ENCODE peak calls at places on chromosomes 7 and 10, in four cellular contexts. One of them, this sample, is unnamed. For H3K9me3, the result is how much of the 10 kb centered on the place peaks cover.

GRCh38 chr7:54877683-54878082 is 118.7 kb upstream of the SEC61G start:
- DNase-seq in IMR-90: no peak
- DNase-seq in body of pancreas: no peak
- DNase-seq in heart left ventricle: no peak
- DNase-seq in this sample: no peak

GRCh38 chr7:27165655-27166474 is 528 bp upstream of the HOXA9 start:
- DNase-seq in IMR-90: no peak
- DNase-seq in heart left ventricle: peak
- DNase-seq in body of pancreas: no peak
- DNase-seq in this sample: peak

GRCh38 chr10:119412244-119412750 is 130.2 kb downstream of the RGS10 start:
- DNase-seq in body of pancreas: peak
- DNase-seq in IMR-90: peak
- DNase-seq in heart left ventricle: peak
- DNase-seq in this sample: peak

GRCh38 chr10:87915406-87915805 is 52.0 kb downstream of the PTEN start:
- DNase-seq in IMR-90: no peak
- DNase-seq in heart left ventricle: no peak
- DNase-seq in body of pancreas: no peak
- DNase-seq in this sample: no peak

GRCh38 chr7:21030237-21030636 is 243.6 kb upstream of the SP8 start:
- DNase-seq in heart left ventricle: no peak
- DNase-seq in IMR-90: no peak
- DNase-seq in body of pancreas: no peak
- DNase-seq in this sample: no peak

GRCh38 chr10:1454428-1454827 is 282.9 kb downstream of the ADARB2 start:
- DNase-seq in IMR-90: no peak
- DNase-seq in heart left ventricle: no peak
- DNase-seq in body of pancreas: no peak
- DNase-seq in this sample: no peak

GRCh38 chr7:139777948-139778841 is at the start of gene HIPK2:
- DNase-seq in IMR-90: peak
- DNase-seq in body of pancreas: peak
- DNase-seq in heart left ventricle: peak
- DNase-seq in this sample: peak

GRCh38 chr10:94314913-94315545 is 47.7 kb downstream of the NOC3L start:
- DNase-seq in IMR-90: peak
- DNase-seq in body of pancreas: no peak
- DNase-seq in heart left ventricle: no peak
- DNase-seq in this sample: no peak

GRCh38 chr10:132142396-132143161 is 44.2 kb upstream of the DPYSL4 start:
- DNase-seq in body of pancreas: peak
- DNase-seq in heart left ventricle: peak
- DNase-seq in IMR-90: no peak
- DNase-seq in this sample: no peak

GRCh38 chr10:48838830-48839229 is 100.8 kb downstream of the LRRC18 start:
- DNase-seq in IMR-90: no peak
- DNase-seq in body of pancreas: no peak
- DNase-seq in heart left ventricle: no peak
- DNase-seq in this sample: no peak

GRCh38 chr7:10643545-10643944 is 330.1 kb upstream of the PHF14 start:
- DNase-seq in IMR-90: no peak
- DNase-seq in body of pancreas: no peak
- DNase-seq in heart left ventricle: no peak
- DNase-seq in this sample: no peak

GRCh38 chr7:76340617-76341131 is 18.1 kb downstream of the YWHAG start:
- DNase-seq in body of pancreas: no peak
- DNase-seq in IMR-90: peak
- DNase-seq in heart left ventricle: no peak
- DNase-seq in this sample: peak

GRCh38 chr10:81018898-81019890 is 481.5 kb downstream of the SH2D4B start:
- DNase-seq in heart left ventricle: no peak
- DNase-seq in IMR-90: peak
- DNase-seq in body of pancreas: peak
- DNase-seq in this sample: no peak

GRCh38 chr7:151130741-151131157 is 36.7 kb downstream of the GBX1 start:
- DNase-seq in IMR-90: no peak
- DNase-seq in heart left ventricle: peak
- DNase-seq in body of pancreas: no peak
- DNase-seq in this sample: no peak

GRCh38 chr7:107201795-107202450 is 33.1 kb downstream of the HBP1 start:
- DNase-seq in body of pancreas: peak
- DNase-seq in heart left ventricle: peak
- DNase-seq in IMR-90: peak
- DNase-seq in this sample: no peak

GRCh38 chr7:72176875-72177274 is 235.3 kb downstream of the CALN1 start:
- DNase-seq in body of pancreas: no peak
- DNase-seq in heart left ventricle: no peak
- DNase-seq in IMR-90: no peak
- DNase-seq in this sample: no peak

GRCh38 chr10:103765168-103765567 is 90.2 kb downstream of the SH3PXD2A start:
- DNase-seq in heart left ventricle: no peak
- DNase-seq in IMR-90: peak
- DNase-seq in body of pancreas: no peak
- DNase-seq in this sample: no peak

GRCh38 chr7:15874774-15875173 is 188.3 kb upstream of the MEOX2 start:
- DNase-seq in heart left ventricle: no peak
- DNase-seq in body of pancreas: no peak
- DNase-seq in IMR-90: no peak
- DNase-seq in this sample: no peak

GRCh38 chr10:129695671-129696070 is 228.6 kb downstream of the MGMT start:
- DNase-seq in IMR-90: no peak
- DNase-seq in body of pancreas: no peak
- DNase-seq in heart left ventricle: no peak
- DNase-seq in this sample: no peak

GRCh38 chr10:59856104-59856503 is 50.3 kb downstream of the CCDC6 start:
- DNase-seq in body of pancreas: no peak
- DNase-seq in IMR-90: no peak
- DNase-seq in heart left ventricle: no peak
- DNase-seq in this sample: no peak

GRCh38 chr10:91698258-91698657 is 65.4 kb upstream of the PPP1R3C start:
- DNase-seq in IMR-90: no peak
- DNase-seq in heart left ventricle: no peak
- DNase-seq in body of pancreas: no peak
- DNase-seq in this sample: no peak

GRCh38 chr10:122575776-122576175 is 15.2 kb downstream of the DMBT1 start:
- DNase-seq in heart left ventricle: no peak
- DNase-seq in IMR-90: no peak
- DNase-seq in body of pancreas: no peak
- DNase-seq in this sample: no peak

GRCh38 chr10:122571892-122572291 is 11.3 kb downstream of the DMBT1 start:
- DNase-seq in IMR-90: no peak
- DNase-seq in heart left ventricle: no peak
- DNase-seq in body of pancreas: no peak
- DNase-seq in this sample: no peak

GRCh38 chr10:122570920-122571319 is 10.4 kb downstream of the DMBT1 start:
- DNase-seq in heart left ventricle: no peak
- DNase-seq in body of pancreas: no peak
- DNase-seq in IMR-90: no peak
- DNase-seq in this sample: no peak

GRCh38 chr10:122577311-122577885 is 16.8 kb downstream of the DMBT1 start:
- DNase-seq in heart left ventricle: no peak
- DNase-seq in body of pancreas: no peak
- DNase-seq in IMR-90: no peak
- DNase-seq in this sample: no peak

GRCh38 chr10:122576291-122576690 is 15.7 kb downstream of the DMBT1 start:
- DNase-seq in IMR-90: no peak
- DNase-seq in body of pancreas: no peak
- DNase-seq in heart left ventricle: no peak
- DNase-seq in this sample: no peak
- H3K9me3 ChIP-seq in IMR-90: under half
- H3K9me3 ChIP-seq in body of pancreas: under half
- H3K9me3 ChIP-seq in heart left ventricle: under half
- H3K9me3 ChIP-seq in this sample: under half

GRCh38 chr7:130921391-130922180 is 187.6 kb upstream of the KLF14 start:
- DNase-seq in IMR-90: peak
- DNase-seq in body of pancreas: no peak
- DNase-seq in heart left ventricle: peak
- DNase-seq in this sample: peak

GRCh38 chr7:130917669-130918128 is 183.7 kb upstream of the KLF14 start:
- DNase-seq in body of pancreas: no peak
- DNase-seq in heart left ventricle: no peak
- DNase-seq in IMR-90: peak
- DNase-seq in this sample: no peak

GRCh38 chr7:130920122-130920521 is 186.1 kb upstream of the KLF14 start:
- DNase-seq in body of pancreas: no peak
- DNase-seq in heart left ventricle: no peak
- DNase-seq in IMR-90: peak
- DNase-seq in this sample: no peak

GRCh38 chr7:130919316-130920103 is 185.5 kb upstream of the KLF14 start:
- DNase-seq in body of pancreas: no peak
- DNase-seq in IMR-90: no peak
- DNase-seq in heart left ventricle: no peak
- DNase-seq in this sample: no peak

GRCh38 chr7:130918129-130919052 is 184.4 kb upstream of the KLF14 start:
- DNase-seq in IMR-90: peak
- DNase-seq in body of pancreas: no peak
- DNase-seq in heart left ventricle: no peak
- DNase-seq in this sample: no peak
- H3K27ac ChIP-seq in IMR-90: peak
- H3K27ac ChIP-seq in body of pancreas: peak
- H3K27ac ChIP-seq in heart left ventricle: no peak
- H3K27ac ChIP-seq in this sample: no peak

GRCh38 chr7:4129481-4130122 is 552.5 kb upstream of the FOXK1 start:
- DNase-seq in IMR-90: no peak
- DNase-seq in heart left ventricle: no peak
- DNase-seq in body of pancreas: no peak
- DNase-seq in this sample: peak

GRCh38 chr7:4128161-4128560 is 553.9 kb upstream of the FOXK1 start:
- DNase-seq in IMR-90: no peak
- DNase-seq in body of pancreas: no peak
- DNase-seq in heart left ventricle: no peak
- DNase-seq in this sample: no peak

GRCh38 chr7:4132221-4132620 is 549.9 kb upstream of the FOXK1 start:
- DNase-seq in heart left ventricle: no peak
- DNase-seq in IMR-90: no peak
- DNase-seq in body of pancreas: no peak
- DNase-seq in this sample: peak

GRCh38 chr7:4133491-4134044 is 548.5 kb upstream of the FOXK1 start:
- DNase-seq in heart left ventricle: no peak
- DNase-seq in IMR-90: no peak
- DNase-seq in body of pancreas: no peak
- DNase-seq in this sample: peak

GRCh38 chr7:4131043-4131442 is 551.1 kb upstream of the FOXK1 start:
- DNase-seq in heart left ventricle: no peak
- DNase-seq in body of pancreas: no peak
- DNase-seq in IMR-90: no peak
- DNase-seq in this sample: peak
- H3K9me3 ChIP-seq in heart left ventricle: under half
- H3K9me3 ChIP-seq in body of pancreas: under half
- H3K9me3 ChIP-seq in IMR-90: under half
- H3K9me3 ChIP-seq in this sample: under half

GRCh38 chr7:6228865-6229264 is 43.6 kb downstream of the CYTH3 start:
- DNase-seq in body of pancreas: no peak
- DNase-seq in IMR-90: peak
- DNase-seq in heart left ventricle: no peak
- DNase-seq in this sample: no peak
- H3K27ac ChIP-seq in body of pancreas: no peak
- H3K27ac ChIP-seq in IMR-90: peak
- H3K27ac ChIP-seq in heart left ventricle: peak
- H3K27ac ChIP-seq in this sample: peak

This sample was measured in sigmoid colon.